ENCODE peak calls at places on chromosomes 13 and 19, in eight cellular contexts. H is WTC11, E is brain microvascular endothelial cell, M is IMR-90, A is A673, G is PC-9, C is colonic mucosa, B is cardiac fibroblast. Z is an unnamed sample.

GRCh38 chr19:18802354-18802753 is 11.2 kb upstream of the COMP start:
- DNase-seq in M (no peak), C (no peak), H (peak; percentile 60), G (no peak), A (peak; percentile 58), E (no peak), B (no peak), Z (no peak)

GRCh38 chr13:46403851-46404731 is 17.0 kb upstream of the RUBCNL start:
- DNase-seq in B (no peak), E (no peak), C (no peak), A (peak; percentile 50), M (no peak), H (no peak), G (no peak), Z (no peak)

GRCh38 chr19:46147791-46148288 is at the start of gene IGFL2:
- DNase-seq in A (no peak), E (no peak), M (no peak), G (peak; percentile 14), B (peak; percentile 7), H (no peak), C (no peak), Z (peak; percentile 39)

GRCh38 chr19:34428549-34429285 is 536 bp downstream of the UBA2 start:
- DNase-seq in M (peak; percentile 17), B (peak; percentile 37), G (peak; percentile 30), A (peak; percentile 48), H (no peak), E (no peak), C (no peak), Z (peak; percentile 26)

GRCh38 chr19:55686311-55687050 is 11.5 kb downstream of the EPN1 start:
- DNase-seq in M (no peak), E (no peak), A (no peak), H (no peak), G (no peak), C (no peak), B (no peak), Z (no peak)

GRCh38 chr13:26220575-26220974 is 1.5 kb downstream of the RNF6 start:
- DNase-seq in E (peak; percentile 47), M (peak; percentile 68), G (no peak), B (peak; percentile 32), C (no peak), A (no peak), H (no peak), Z (peak; percentile 54)

GRCh38 chr13:113428871-113429607 is 24.2 kb downstream of the ADPRHL1 start:
- DNase-seq in B (no peak), M (no peak), H (no peak), C (no peak), E (no peak), A (no peak), G (no peak), Z (no peak)

GRCh38 chr13:88895261-88895941 is 1224.2 kb downstream of the SLITRK5 start:
- DNase-seq in H (no peak), A (no peak), M (no peak), E (no peak), B (no peak), C (no peak), G (no peak), Z (no peak)

GRCh38 chr19:50358483-50359431 is 6.7 kb downstream of the NAPSA start:
- DNase-seq in A (peak; percentile 90), G (no peak), H (no peak), E (no peak), M (peak; percentile 20), B (peak; percentile 61), C (peak; percentile 61), Z (peak; percentile 46)

GRCh38 chr19:16957151-16957662 is 68.4 kb downstream of the F2RL3 start:
- DNase-seq in H (no peak), M (no peak), B (peak; percentile 86), A (peak; percentile 76), E (no peak), C (peak; percentile 21), G (peak; percentile 71), Z (peak; percentile 52)

GRCh38 chr19:34556500-34556899 is 74.9 kb downstream of the WTIP start:
- DNase-seq in A (peak; percentile 53), G (peak; percentile 31), M (no peak), E (peak; percentile 34), H (peak; percentile 77), C (no peak), B (peak; percentile 54), Z (peak; percentile 63)

DNA sequence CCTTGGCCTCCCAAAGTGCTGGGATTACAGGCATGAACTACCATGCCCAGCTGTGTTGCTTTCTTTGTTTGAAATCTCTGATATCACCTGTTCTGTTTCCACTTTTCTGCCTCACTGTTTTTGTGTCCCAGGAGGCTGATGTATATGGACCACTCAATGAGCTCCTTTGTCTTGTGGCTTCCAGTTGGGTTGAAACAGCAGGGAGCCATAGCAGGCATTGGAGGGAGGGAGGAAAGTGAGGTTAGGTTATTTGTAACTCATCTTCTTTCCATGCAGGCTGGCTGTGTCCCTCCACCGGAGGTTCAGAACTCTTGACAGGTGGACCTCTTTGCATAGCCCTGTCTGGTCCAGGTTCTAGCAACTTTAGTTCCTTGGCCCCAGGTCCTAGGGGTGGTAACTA is 6.1 kb upstream of the CYP4F22 start:
- DNase-seq in G (no peak), C (no peak), A (peak; percentile 90), E (no peak), B (no peak), H (no peak), M (no peak), Z (no peak)
- TF ChIP-seq CTCF in G (no peak), C (no peak), A (no peak), E (no peak), B (no peak), H (no peak), M (no peak), Z (no peak)

GRCh38 chr13:53201454-53202225 is 173.0 kb downstream of the OLFM4 start:
- DNase-seq in C (peak; percentile 19), A (peak; percentile 60), H (peak; percentile 65), B (no peak), E (no peak), G (no peak), M (no peak), Z (no peak)
- TF ChIP-seq CTCF in C (no peak), A (peak; percentile 66), H (peak; percentile 25), B (no peak), E (no peak), G (no peak), M (no peak), Z (no peak)

DNA sequence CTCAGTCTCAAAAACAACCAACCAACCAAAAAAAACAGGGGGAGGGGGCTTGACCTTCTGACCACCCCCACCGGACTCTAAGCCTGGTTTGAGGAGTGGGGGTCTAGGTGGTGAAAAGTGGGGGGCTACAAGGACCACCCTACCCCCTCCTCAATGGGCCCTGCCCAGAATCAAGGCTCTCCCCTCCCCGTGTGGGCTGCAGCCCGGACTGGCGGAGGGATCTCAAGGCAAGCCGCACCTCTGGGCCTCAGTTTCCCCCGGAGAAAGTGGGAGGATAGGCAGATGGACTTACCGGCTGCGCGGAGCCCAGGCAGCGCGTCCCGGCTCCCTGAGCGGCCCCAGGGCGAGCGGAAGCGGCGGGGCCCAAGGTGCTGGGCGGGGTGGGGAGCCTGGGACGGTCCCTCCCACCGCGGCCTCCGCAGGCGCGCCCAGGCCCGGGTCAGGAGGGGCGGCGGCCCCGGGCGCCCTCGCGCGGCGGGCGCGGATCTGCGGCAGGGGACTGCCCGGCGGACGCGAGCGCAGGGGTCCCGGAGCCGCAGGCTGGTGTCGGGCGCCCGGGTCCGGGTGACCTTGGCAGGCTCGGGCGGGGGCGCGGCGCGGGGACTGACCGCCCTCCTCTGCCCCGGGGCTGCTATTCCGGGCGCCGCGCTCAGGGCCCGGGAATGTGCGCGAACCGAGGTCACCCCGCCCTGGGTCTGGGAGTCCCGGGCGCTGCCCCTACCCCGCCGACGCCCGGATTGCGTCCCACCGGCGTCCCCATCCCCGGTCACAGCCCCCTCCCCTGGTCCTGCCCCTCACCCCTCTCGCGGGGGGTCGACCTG is at the start of gene ADAMTSL5:
- DNase-seq in M (peak; percentile 28), H (peak; percentile 45), G (peak; percentile 70), B (peak; percentile 70), E (no peak), C (peak; percentile 82), A (no peak), Z (peak; percentile 42)
- TF ChIP-seq CTCF in M (peak; percentile 39), H (no peak), G (no peak), B (no peak), E (no peak), C (no peak), A (no peak), Z (peak; percentile 1)

GRCh38 chr13:98761979-98762616 is 9.6 kb upstream of the SLC15A1 start:
- DNase-seq in B (no peak), M (no peak), C (no peak), G (no peak), E (no peak), H (no peak), A (no peak), Z (no peak)

GRCh38 chr13:98766120-98766519 is 13.6 kb upstream of the SLC15A1 start:
- DNase-seq in B (no peak), E (no peak), G (no peak), C (no peak), A (no peak), M (no peak), H (no peak), Z (no peak)

GRCh38 chr13:98755729-98756128 is 3.3 kb upstream of the SLC15A1 start:
- DNase-seq in A (no peak), C (no peak), B (no peak), H (no peak), E (no peak), G (no peak), M (no peak), Z (no peak)

GRCh38 chr13:98766716-98767115 is 14.2 kb upstream of the SLC15A1 start:
- DNase-seq in C (no peak), B (no peak), G (no peak), A (no peak), H (no peak), M (peak; percentile 5), E (no peak), Z (no peak)

DNA sequence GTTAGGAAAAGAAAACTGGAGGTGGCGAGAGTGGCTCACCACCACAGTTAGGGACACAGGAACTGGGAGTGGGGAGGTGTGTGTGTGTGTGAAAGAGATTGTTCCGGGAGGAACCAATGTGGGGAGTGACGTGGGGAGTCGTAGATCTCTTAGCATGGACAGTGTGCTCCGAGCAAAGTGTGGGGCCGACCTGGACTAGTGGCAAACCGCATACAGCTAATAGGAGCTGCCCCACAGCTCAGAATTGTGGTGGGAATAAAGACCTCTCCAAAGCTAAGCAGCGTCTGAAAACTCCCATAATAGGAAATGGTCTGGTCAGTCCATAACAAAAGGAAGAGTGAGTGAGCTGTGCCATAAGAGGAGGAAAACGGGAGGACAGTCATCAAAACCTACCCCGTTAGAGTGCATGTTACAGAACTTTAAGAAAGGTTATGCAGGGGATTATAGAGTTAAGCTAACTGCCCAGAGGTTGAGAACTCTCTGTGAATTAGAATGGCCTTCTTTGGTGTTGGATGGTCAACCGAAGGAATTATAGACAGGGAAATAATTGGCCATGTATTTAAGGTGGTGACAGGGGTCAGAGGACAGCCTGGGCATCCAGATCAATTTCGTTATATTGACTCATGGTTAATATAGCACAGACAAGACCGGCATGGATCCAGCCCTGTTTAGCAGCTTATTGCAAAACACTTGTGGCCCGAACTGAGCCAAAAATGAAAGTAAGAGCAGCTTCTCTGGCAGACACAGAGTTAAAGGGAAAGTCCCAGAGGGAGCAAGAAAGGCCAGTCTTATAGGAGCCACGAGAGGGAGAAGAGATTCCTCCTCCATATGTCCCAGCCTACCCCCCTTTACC is 8.9 kb upstream of the SLC15A1 start:
- DNase-seq in M (peak; percentile 74), E (peak; percentile 54), A (no peak), C (no peak), G (no peak), H (no peak), B (peak; percentile 75), Z (peak; percentile 70)
- TF ChIP-seq CTCF in M (no peak), E (no peak), A (no peak), C (no peak), G (no peak), H (no peak), B (peak; percentile 3), Z (peak; percentile 13)

GRCh38 chr19:4624733-4625362 is 14.5 kb upstream of the TNFAIP8L1 start:
- DNase-seq in E (no peak), H (peak; percentile 62), B (peak; percentile 40), M (peak; percentile 32), A (no peak), G (no peak), C (no peak), Z (peak; percentile 36)
- TF ChIP-seq CTCF in E (peak; percentile 63), H (no peak), B (peak; percentile 40), M (peak; percentile 35), A (peak; percentile 49), G (peak; percentile 31), C (no peak), Z (peak; percentile 52)